ENCODE peak calls at places on chromosome 5, in four cellular contexts. R is H9, T is H1, N is IMR-90. J is an unnamed sample.

GRCh38 chr5:64632251-64632650 is 58.1 kb upstream of the SHISAL2B start:
- DNase-seq in R (no peak), T (no peak), N (peak; percentile 27), J (peak; percentile 60)

GRCh38 chr5:73513996-73514395 is 15.8 kb downstream of the BTF3 start:
- DNase-seq in R (no peak), T (no peak), N (no peak), J (no peak)

GRCh38 chr5:14364576-14365472 is 216.8 kb upstream of the OTULINL start:
- DNase-seq in R (peak; percentile 82), T (peak; percentile 86), N (no peak), J (peak; percentile 75)

GRCh38 chr5:2207966-2208544 is 325.3 kb upstream of the IRX4 start:
- DNase-seq in R (peak; percentile 80), T (peak; percentile 80), N (no peak), J (peak; percentile 74)

GRCh38 chr5:100456615-100457014 is 78.6 kb upstream of the FAM174A start:
- DNase-seq in R (no peak), T (no peak), N (no peak), J (no peak)

GRCh38 chr5:33890147-33890546 is 1.6 kb downstream of the ADAMTS12 start:
- DNase-seq in R (no peak), T (no peak), N (peak; percentile 41), J (peak; percentile 12)

GRCh38 chr5:100872409-100873190 is 30.5 kb downstream of the ST8SIA4 start:
- DNase-seq in R (no peak), T (no peak), N (no peak), J (no peak)

GRCh38 chr5:177310757-177311173 is 933 bp downstream of the MXD3 start:
- DNase-seq in R (peak; percentile 59), T (no peak), N (peak; percentile 18), J (peak; percentile 60)

GRCh38 chr5:149380466-149381121 is 1.5 kb upstream of the IL17B start:
- DNase-seq in R (no peak), T (no peak), N (no peak), J (no peak)

GRCh38 chr5:41057940-41058339 is 13.2 kb downstream of the MROH2B start:
- DNase-seq in R (no peak), T (no peak), N (no peak), J (no peak)

GRCh38 chr5:143064207-143064606 is 294.0 kb downstream of the ARHGAP26 start:
- DNase-seq in R (no peak), T (no peak), N (peak; percentile 57), J (no peak)

GRCh38 chr5:142446131-142446959 is 121.5 kb upstream of the SPRY4 start:
- DNase-seq in R (no peak), T (no peak), N (peak; percentile 84), J (peak; percentile 76)

GRCh38 chr5:78806544-78806943 is 158.0 kb upstream of the LHFPL2 start:
- DNase-seq in R (no peak), T (no peak), N (peak; percentile 94), J (no peak)

GRCh38 chr5:2023196-2023595 is 140.5 kb upstream of the IRX4 start:
- DNase-seq in R (no peak), T (no peak), N (no peak), J (no peak)

GRCh38 chr5:143921525-143922311 is 109.8 kb downstream of the HMHB1 start:
- DNase-seq in R (no peak), T (no peak), N (peak; percentile 85), J (no peak)

GRCh38 chr5:137466888-137467287 is 32.2 kb downstream of the SPOCK1 start:
- DNase-seq in R (no peak), T (no peak), N (no peak), J (no peak)

GRCh38 chr5:151139015-151139414 is 18.6 kb downstream of the ANXA6 start:
- DNase-seq in R (no peak), T (no peak), N (no peak), J (no peak)
- H4K5ac ChIP-seq in R (no peak overlapping the region), T (no peak overlapping the region), N (no peak overlapping the region), J (no peak overlapping the region)

GRCh38 chr5:113675166-113675565 is 161.7 kb downstream of the YTHDC2 start:
- DNase-seq in R (no peak), T (no peak), N (no peak), J (no peak)

GRCh38 chr5:113678202-113678601 is 164.7 kb downstream of the YTHDC2 start:
- DNase-seq in R (no peak), T (no peak), N (no peak), J (no peak)

GRCh38 chr5:113673041-113673440 is 159.5 kb downstream of the YTHDC2 start:
- DNase-seq in R (no peak), T (no peak), N (no peak), J (no peak)
- H4K5ac ChIP-seq in R (no peak overlapping the region), T (no peak overlapping the region), N (no peak overlapping the region), J (no peak overlapping the region)

GRCh38 chr5:160475864-160476438 is 54.3 kb downstream of the PTTG1 start:
- DNase-seq in R (no peak), T (no peak), N (no peak), J (no peak)
- H4K5ac ChIP-seq in R (no peak overlapping the region), T (no peak overlapping the region), N (no peak overlapping the region), J (no peak overlapping the region)

DNA sequence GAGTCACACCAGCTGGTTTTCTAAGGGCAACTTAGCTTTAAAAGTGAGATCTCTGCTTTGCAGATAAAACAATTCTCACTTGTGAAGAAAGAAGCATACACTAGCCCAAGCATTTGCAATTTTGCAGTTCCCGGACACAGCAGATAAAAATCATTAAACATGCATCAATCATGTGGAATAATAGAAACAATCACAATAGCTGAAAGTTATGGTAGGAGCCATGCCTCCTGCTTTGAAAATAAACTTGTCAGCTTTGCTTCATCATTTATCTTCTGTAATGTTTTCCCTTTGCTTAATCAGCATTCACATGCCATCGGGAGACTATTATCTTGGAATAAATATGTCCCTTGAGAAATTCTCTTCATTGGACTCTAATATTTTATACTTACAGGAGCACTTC is 60.3 kb upstream of the DAB2 start:
- DNase-seq in R (no peak), T (no peak), N (no peak), J (no peak)
- H4K5ac ChIP-seq in R (no peak overlapping the region), T (no peak overlapping the region), N (no peak overlapping the region), J (no peak overlapping the region)

DNA sequence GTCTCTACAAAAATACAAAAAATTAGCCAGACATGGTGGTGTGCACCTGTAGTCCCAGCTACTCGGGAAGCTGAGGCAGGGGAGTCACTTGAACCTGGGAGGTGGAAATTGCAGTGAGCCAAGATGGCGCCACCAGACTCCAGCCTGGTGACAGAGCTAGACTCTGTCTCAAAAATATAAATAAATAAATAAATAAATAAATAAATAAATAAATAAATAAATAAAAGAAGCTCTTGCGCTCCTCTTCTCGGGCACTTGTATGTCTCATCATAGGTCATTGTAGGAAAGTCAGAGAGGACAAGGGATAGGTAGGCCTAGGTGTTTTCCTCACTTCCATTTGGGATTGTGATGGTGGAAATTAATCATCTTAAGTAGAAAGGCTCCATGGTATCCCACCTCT is 252.8 kb downstream of the PIK3R1 start:
- DNase-seq in R (no peak), T (no peak), N (no peak), J (no peak)
- H4K5ac ChIP-seq in R (no peak overlapping the region), T (no peak overlapping the region), N (no peak overlapping the region), J (no peak overlapping the region)

DNA sequence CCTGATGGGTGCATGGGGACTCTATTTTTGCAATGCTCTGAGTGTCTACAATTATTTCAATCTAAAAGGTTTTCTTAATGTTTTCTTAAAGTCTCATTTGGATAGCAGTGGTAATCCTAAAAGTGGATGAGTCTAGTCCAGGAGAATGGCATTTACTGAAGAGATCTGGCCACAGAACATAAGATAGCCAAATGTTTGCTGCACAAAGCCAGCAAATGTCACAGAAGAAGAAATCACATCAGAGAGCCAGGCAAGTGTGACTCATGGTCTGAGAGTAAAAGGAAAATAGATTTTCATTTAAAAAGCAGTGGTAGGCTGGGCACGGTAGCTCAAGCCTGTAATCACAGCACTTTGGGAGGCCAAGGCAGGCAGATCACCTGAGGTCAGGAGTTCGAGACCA is 352.7 kb upstream of the GRAMD2B start:
- DNase-seq in R (no peak), T (no peak), N (no peak), J (no peak)
- H4K5ac ChIP-seq in R (no peak overlapping the region), T (no peak overlapping the region), N (no peak overlapping the region), J (no peak overlapping the region)

GRCh38 chr5:56303511-56303910 is 70.4 kb upstream of the ANKRD55 start:
- DNase-seq in R (no peak), T (no peak), N (no peak), J (no peak)
- H4K5ac ChIP-seq in R (no peak overlapping the region), T (no peak overlapping the region), N (no peak overlapping the region), J (no peak overlapping the region)

GRCh38 chr5:85938201-85938600 is 679.5 kb upstream of the COX7C start:
- DNase-seq in R (no peak), T (no peak), N (no peak), J (no peak)
- H4K5ac ChIP-seq in R (no peak overlapping the region), T (no peak overlapping the region), N (no peak overlapping the region), J (no peak overlapping the region)

DNA sequence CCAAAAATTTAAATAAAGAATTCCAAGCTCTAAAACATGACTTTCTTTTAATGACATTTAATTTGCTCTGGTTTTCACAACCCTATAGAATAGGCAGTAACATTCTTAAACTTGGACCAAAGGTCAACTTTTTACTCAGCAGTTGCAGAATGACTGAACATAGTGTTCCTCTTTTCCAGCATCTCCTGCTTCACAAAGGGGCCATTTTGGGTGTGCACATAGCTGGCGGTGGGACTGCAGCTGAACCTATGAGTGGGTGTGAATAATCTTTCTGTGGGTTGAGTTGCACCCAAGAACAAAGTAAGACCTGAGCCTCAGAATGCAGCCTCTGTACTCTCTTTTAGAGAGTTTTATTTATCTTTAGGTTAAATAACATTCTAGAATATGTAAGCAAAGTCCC is 96.9 kb upstream of the HAPLN1 start:
- DNase-seq in R (no peak), T (no peak), N (no peak), J (no peak)
- H4K5ac ChIP-seq in R (no peak overlapping the region), T (no peak overlapping the region), N (no peak overlapping the region), J (no peak overlapping the region)

DNA sequence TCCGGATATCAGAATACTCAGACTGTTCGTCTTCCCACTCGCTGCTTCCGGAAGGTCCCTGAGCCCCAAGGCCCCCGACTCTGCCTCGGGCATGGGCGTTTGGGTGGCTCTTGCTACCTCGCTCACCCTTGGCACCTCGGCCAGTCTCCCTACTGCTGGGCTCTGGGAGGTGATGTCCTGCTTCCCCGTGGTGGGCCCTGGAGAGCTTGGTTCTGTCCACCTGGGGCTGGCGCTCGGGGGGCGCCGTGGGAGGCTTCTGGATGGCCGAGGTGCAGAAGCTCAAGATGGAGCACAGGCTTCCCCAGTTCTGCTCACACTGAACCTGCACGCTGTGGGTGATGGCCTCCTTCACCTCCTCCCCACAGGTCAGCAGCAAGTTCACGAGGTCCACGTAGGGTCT is 10.4 kb downstream of the STC2 start:
- DNase-seq in R (no peak), T (no peak), N (no peak), J (no peak)
- H4K5ac ChIP-seq in R (no peak overlapping the region), T (no peak overlapping the region), N (no peak overlapping the region), J (no peak overlapping the region)